ENCODE peak calls at places on chromosomes 1 and 21, in five cellular contexts. H, J, G, E and T are unnamed samples.

GRCh38 chr1:209662879-209663327 is 10.7 kb upstream of the LAMB3 start:
- DNase-seq in H (no peak), J (no peak), G (no peak), E (no peak), T (no peak)

GRCh38 chr1:78325293-78325692 is 165.5 kb upstream of the PTGFR start:
- DNase-seq in H (no peak), J (no peak), G (no peak), E (no peak), T (no peak)

GRCh38 chr1:226799634-226800281 is 60.7 kb upstream of the ITPKB start:
- DNase-seq in H (no peak), J (no peak), G (no peak), E (no peak), T (no peak)

GRCh38 chr21:38777521-38777920 is 28.2 kb upstream of the ETS2 start:
- DNase-seq in H (no peak), J (no peak), G (no peak), E (no peak), T (no peak)

GRCh38 chr1:104406731-104407130 is 657.0 kb downstream of the AMY1C start:
- DNase-seq in H (no peak), J (no peak), G (no peak), E (no peak), T (no peak)

GRCh38 chr1:64392109-64392508 is 77.8 kb upstream of the CACHD1 start:
- DNase-seq in H (no peak), J (no peak), G (no peak), E (no peak), T (no peak)

GRCh38 chr1:229425564-229426159 is 8.2 kb downstream of the ACTA1 start:
- DNase-seq in H (no peak), J (no peak), G (no peak), E (no peak), T (no peak)

GRCh38 chr1:3598051-3598471 is 13.2 kb downstream of the MEGF6 start:
- DNase-seq in H (no peak), J (no peak), G (no peak), E (no peak), T (peak; percentile 83)